ENCODE peak calls at places on chromosomes 7 and 10, in four cellular contexts. C, L, M and A are unnamed samples.
A peak's percentile ranks its signal among the peaks of the same experiment; 100 is the strongest.

GRCh38 chr7:158991824-158992621 is 135.7 kb downstream of the DYNC2I1 start:
- DNase-seq in C (no peak), L (no peak), M (no peak), A (no peak)

GRCh38 chr7:66921396-66921917 is 432 bp downstream of the TMEM248 start:
- DNase-seq in C (no peak), L (peak; percentile 62), M (peak; percentile 67), A (peak; percentile 47)

GRCh38 chr7:157692156-157693011 is 355.6 kb downstream of the DNAJB6 start:
- DNase-seq in C (no peak), L (no peak), M (no peak), A (no peak)

GRCh38 chr10:11684717-11685645 is 57.2 kb upstream of the ECHDC3 start:
- DNase-seq in C (peak; percentile 80), L (peak; percentile 87), M (peak; percentile 84), A (no peak)

GRCh38 chr7:11427686-11428273 is 404.2 kb downstream of the THSD7A start:
- DNase-seq in C (peak; percentile 90), L (peak; percentile 76), M (peak; percentile 70), A (peak; percentile 44)

GRCh38 chr10:44703241-44704155 is 207.6 kb upstream of the TMEM72 start:
- DNase-seq in C (no peak), L (peak; percentile 48), M (peak; percentile 91), A (no peak)

GRCh38 chr10:118246340-118247247 is 95.5 kb downstream of the FAM204A start:
- DNase-seq in C (no peak), L (no peak), M (no peak), A (no peak)

GRCh38 chr10:112231602-112232001 is 48.0 kb upstream of the GPAM start:
- DNase-seq in C (no peak), L (no peak), M (no peak), A (no peak)

GRCh38 chr10:100766693-100767427 is 21.5 kb downstream of the PAX2 start:
- DNase-seq in C (no peak), L (no peak), M (no peak), A (no peak)

GRCh38 chr10:83538047-83538446 is 601.3 kb upstream of the GHITM start:
- DNase-seq in C (no peak), L (no peak), M (no peak), A (no peak)

GRCh38 chr10:130137077-130137448 is 872 bp downstream of the GLRX3 start:
- DNase-seq in C (no peak), L (peak; percentile 22), M (peak; percentile 42), A (peak; percentile 26)